ENCODE peak calls at places on chromosome 9, in seven cellular contexts. Z is WERI-Rb-1, G is mesothelial cell of epicardium, F is HL-60, P is left cardiac atrium, M is breast epithelium, A is HTR-8/SVneo. H is an unnamed sample.

GRCh38 chr9:91589101-91589553 is 165.5 kb upstream of the NFIL3 start:
- DNase-seq in Z (no peak), G (peak), F (no peak), P (peak), M (peak), A (no peak), H (no peak)

GRCh38 chr9:91481971-91482370 is 58.3 kb upstream of the NFIL3 start:
- DNase-seq in Z (no peak), G (no peak), F (no peak), P (no peak), M (no peak), A (no peak), H (no peak)

GRCh38 chr9:108478431-108478837 is 377.4 kb downstream of the ACTL7B start:
- DNase-seq in Z (peak), G (no peak), F (no peak), P (no peak), M (no peak), A (peak), H (no peak)

GRCh38 chr9:132482196-132482813 is 72.3 kb downstream of the CFAP77 start:
- DNase-seq in Z (no peak), G (no peak), F (no peak), P (no peak), M (no peak), A (no peak), H (no peak)

GRCh38 chr9:136093331-136093986 is 1.6 kb downstream of the NACC2 start:
- DNase-seq in Z (peak), G (no peak), F (no peak), P (peak), M (no peak), A (no peak), H (no peak)

GRCh38 chr9:36204906-36205547 is 14.3 kb downstream of the CLTA start:
- DNase-seq in Z (peak), G (no peak), F (no peak), P (no peak), M (no peak), A (no peak), H (no peak)

GRCh38 chr9:38061326-38061947 is 7.6 kb downstream of the SHB start:
- DNase-seq in Z (no peak), G (no peak), F (no peak), P (no peak), M (no peak), A (no peak), H (no peak)

GRCh38 chr9:14993891-14994554 is 83.8 kb upstream of the FREM1 start:
- DNase-seq in Z (no peak), G (no peak), F (no peak), P (no peak), M (no peak), A (no peak), H (no peak)

GRCh38 chr9:91536211-91536691 is 112.6 kb upstream of the NFIL3 start:
- DNase-seq in Z (no peak), G (no peak), F (no peak), P (no peak), M (no peak), A (peak), H (no peak)

GRCh38 chr9:68500457-68501158 is 40.1 kb downstream of the TMEM252 start:
- DNase-seq in Z (no peak), G (no peak), F (no peak), P (no peak), M (no peak), A (no peak), H (no peak)

GRCh38 chr9:127038531-127038930 is 83.9 kb downstream of the ANGPTL2 start:
- DNase-seq in Z (no peak), G (no peak), F (no peak), P (no peak), M (no peak), A (no peak), H (no peak)

GRCh38 chr9:123003467-123003866 is 30.0 kb upstream of the GPR21 start:
- DNase-seq in Z (no peak), G (no peak), F (no peak), P (no peak), M (no peak), A (no peak), H (no peak)

GRCh38 chr9:3708751-3709150 is 182.9 kb upstream of the RFX3 start:
- DNase-seq in Z (no peak), G (no peak), F (no peak), P (no peak), M (peak), A (no peak), H (no peak)

GRCh38 chr9:106069241-106069640 is 374.9 kb downstream of the TMEM38B start:
- DNase-seq in Z (no peak), G (no peak), F (no peak), P (no peak), M (no peak), A (no peak), H (no peak)

GRCh38 chr9:106798021-106798799 is 64.8 kb upstream of the ZNF462 start:
- DNase-seq in Z (no peak), G (no peak), F (no peak), P (no peak), M (no peak), A (no peak), H (no peak)

GRCh38 chr9:114452219-114453169 is 52.8 kb downstream of the WHRN start:
- DNase-seq in Z (no peak), G (no peak), F (no peak), P (no peak), M (no peak), A (no peak), H (no peak)

GRCh38 chr9:111752455-111752854 is 42.3 kb downstream of the SHOC1 start:
- DNase-seq in Z (no peak), G (no peak), F (no peak), P (no peak), M (no peak), A (no peak), H (no peak)

GRCh38 chr9:88460583-88461332 is 72.5 kb downstream of the SPIN1 start:
- DNase-seq in Z (no peak), G (no peak), F (no peak), P (no peak), M (no peak), A (no peak), H (no peak)

GRCh38 chr9:106878943-106879916 is 16.3 kb downstream of the ZNF462 start:
- DNase-seq in Z (no peak), G (peak), F (no peak), P (peak), M (peak), A (no peak), H (no peak)

GRCh38 chr9:130451509-130452388 is 7.0 kb downstream of the ASS1 start:
- DNase-seq in Z (peak), G (peak), F (no peak), P (peak), M (peak), A (peak), H (no peak)

GRCh38 chr9:35660966-35661413 is 2.9 kb downstream of the CCDC107 start:
- DNase-seq in Z (no peak), G (no peak), F (no peak), P (no peak), M (peak), A (no peak), H (no peak)

GRCh38 chr9:132575005-132575609 is 7.3 kb upstream of the BARHL1 start:
- DNase-seq in Z (peak), G (peak), F (peak), P (peak), M (no peak), A (peak), H (no peak)

GRCh38 chr9:36721846-36722588 is 149.3 kb downstream of the MELK start:
- DNase-seq in Z (no peak), G (peak), F (no peak), P (peak), M (no peak), A (no peak), H (no peak)

GRCh38 chr9:124392855-124393460 is 22.3 kb downstream of the PSMB7 start:
- DNase-seq in Z (peak), G (no peak), F (no peak), P (no peak), M (no peak), A (peak), H (no peak)

GRCh38 chr9:126482361-126483044 is 131.2 kb upstream of the LMX1B start:
- DNase-seq in Z (peak), G (peak), F (no peak), P (peak), M (no peak), A (no peak), H (no peak)

GRCh38 chr9:113401027-113401792 is at the start of gene ALAD:
- DNase-seq in Z (peak), G (peak), F (peak), P (peak), M (peak), A (peak), H (peak)

GRCh38 chr9:14326264-14326826 is 12.4 kb upstream of the NFIB start:
- DNase-seq in Z (no peak), G (no peak), F (no peak), P (no peak), M (no peak), A (no peak), H (no peak)

GRCh38 chr9:113427629-113428028 is 17.1 kb downstream of the C9orf43 start:
- DNase-seq in Z (no peak), G (no peak), F (no peak), P (no peak), M (no peak), A (no peak), H (no peak)

GRCh38 chr9:93261281-93261680 is 77.3 kb downstream of the WNK2 start:
- DNase-seq in Z (peak), G (no peak), F (no peak), P (no peak), M (peak), A (no peak), H (no peak)

GRCh38 chr9:4661165-4662095 is 664 bp upstream of the PLPP6 start:
- DNase-seq in Z (no peak), G (no peak), F (no peak), P (no peak), M (no peak), A (no peak), H (no peak)

GRCh38 chr9:87557996-87558395 is 60.3 kb downstream of the DAPK1 start:
- DNase-seq in Z (no peak), G (no peak), F (no peak), P (no peak), M (no peak), A (no peak), H (no peak)

GRCh38 chr9:96883922-96884321 is 29.6 kb upstream of the ZNF782 start:
- DNase-seq in Z (no peak), G (no peak), F (no peak), P (no peak), M (no peak), A (no peak), H (no peak)

GRCh38 chr9:135448570-135449180 is 30.9 kb upstream of the PPP1R26 start:
- DNase-seq in Z (no peak), G (no peak), F (no peak), P (no peak), M (no peak), A (no peak), H (no peak)

GRCh38 chr9:33453286-33453882 is 6.0 kb upstream of the AQP3 start:
- DNase-seq in Z (no peak), G (no peak), F (no peak), P (no peak), M (no peak), A (no peak), H (no peak)

GRCh38 chr9:108885643-108886348 is 23.7 kb downstream of the ACTL7A start:
- DNase-seq in Z (no peak), G (no peak), F (peak), P (no peak), M (no peak), A (peak), H (peak)